ENCODE peak calls at places on chromosomes 4 and X, in five cellular contexts. I is SK-N-DZ, M is astrocyte of the spinal cord, H is GM04504, J is C1 segment of cervical spinal cord. Z is an unnamed sample.

GRCh38 chrX:44872319-44872816 is 620 bp upstream of the KDM6A start:
- DNase-seq in H (no peak), I (no peak), J (peak; percentile 17), M (no peak), Z (peak; percentile 4)

GRCh38 chr4:30948653-30949052 is 228.5 kb downstream of the PCDH7 start:
- DNase-seq in I (no peak), J (no peak), H (peak; percentile 7), M (no peak), Z (peak; percentile 58)

GRCh38 chrX:39813631-39814246 is 284.0 kb downstream of the BCOR start:
- DNase-seq in J (no peak), M (peak; percentile 79), H (peak; percentile 52), I (peak; percentile 58), Z (peak; percentile 69)

GRCh38 chrX:80879143-80879542 is 69.5 kb upstream of the BRWD3 start:
- DNase-seq in I (no peak), M (no peak), H (no peak), J (no peak), Z (no peak)

GRCh38 chr4:151004222-151004621 is 10.9 kb downstream of the LRBA start:
- DNase-seq in H (no peak), J (no peak), M (peak; percentile 38), I (no peak), Z (peak; percentile 76)

GRCh38 chr4:142846729-142847606 is 867 bp upstream of the INPP4B start:
- DNase-seq in I (peak; percentile 57), J (no peak), M (peak; percentile 14), H (no peak), Z (no peak)

GRCh38 chr4:87848622-87849351 is 16.0 kb downstream of the MEPE start:
- DNase-seq in H (no peak), J (no peak), M (peak; percentile 66), I (peak; percentile 44), Z (peak; percentile 56)

GRCh38 chrX:134542485-134542884 is 82.5 kb downstream of the HPRT1 start:
- DNase-seq in H (no peak), M (peak; percentile 71), J (no peak), I (no peak), Z (peak; percentile 70)

GRCh38 chr4:20395160-20395773 is 143.6 kb downstream of the SLIT2 start:
- DNase-seq in M (no peak), I (peak; percentile 24), H (no peak), J (no peak), Z (peak; percentile 15)